ENCODE peak calls at places on chromosomes 12 and 14, in ten cellular contexts. M is stromal cell of bone marrow; T is ovary; F is activated naive CD4-positive, alpha-beta T cell treated with anti-CD3 and anti-CD28 coated beads, Interleukin-2, amount 50 U/mL, for 16 hours; A is lower lobe of right lung; S is T-helper 9 cell; N is activated T-cell treated with anti-CD3 and anti-CD28 coated beads, Interleukin-2, amount 50 U/mL, for 72 hours; I is AG04450; W is non-pigmented ciliary epithelial cell; P is NCI-H460. V is an unnamed sample.

GRCh38 chr14:95531473-95531872 is 3.4 kb upstream of the GLRX5 start:
- DNase-seq in M (peak), T (no peak), F (no peak), A (no peak), S (no peak), N (no peak), I (peak), W (peak), P (no peak), V (peak)

GRCh38 chr14:23320584-23321571 is at the start of gene PABPN1:
- DNase-seq in M (peak), T (peak), F (peak), A (peak), S (peak), N (peak), I (peak), W (peak), P (peak), V (peak)

GRCh38 chr12:22653075-22653474 is 28.1 kb downstream of the ETNK1 start:
- DNase-seq in M (peak), T (no peak), F (no peak), A (no peak), S (no peak), N (no peak), I (no peak), W (no peak), P (no peak), V (no peak)

GRCh38 chr12:124191024-124191359 is 103.9 kb upstream of the RFLNA start:
- DNase-seq in M (no peak), T (no peak), F (no peak), A (no peak), S (no peak), N (no peak), I (no peak), W (no peak), P (no peak), V (no peak)

GRCh38 chr14:102827716-102828115 is 50.5 kb downstream of the TRAF3 start:
- DNase-seq in M (no peak), T (no peak), F (no peak), A (no peak), S (no peak), N (no peak), I (no peak), W (no peak), P (no peak), V (no peak)

GRCh38 chr12:32253154-32253795 is 146.1 kb upstream of the FGD4 start:
- DNase-seq in M (no peak), T (no peak), F (no peak), A (no peak), S (no peak), N (no peak), I (no peak), W (no peak), P (no peak), V (no peak)

GRCh38 chr12:101117842-101118241 is 92.2 kb downstream of the SLC5A8 start:
- DNase-seq in M (no peak), T (no peak), F (no peak), A (no peak), S (no peak), N (no peak), I (no peak), W (no peak), P (no peak), V (no peak)

GRCh38 chr12:112121780-112122565 is 3.4 kb upstream of the TRAFD1 start:
- DNase-seq in M (peak), T (peak), F (no peak), A (peak), S (no peak), N (no peak), I (peak), W (no peak), P (no peak), V (peak)

GRCh38 chr14:104212206-104213095 is 74.1 kb downstream of the KIF26A start:
- DNase-seq in M (no peak), T (no peak), F (no peak), A (peak), S (no peak), N (no peak), I (no peak), W (no peak), P (no peak), V (no peak)

GRCh38 chr12:24919346-24920001 is 29.4 kb downstream of the BCAT1 start:
- DNase-seq in M (no peak), T (no peak), F (peak), A (no peak), S (no peak), N (peak), I (no peak), W (no peak), P (no peak), V (no peak)

GRCh38 chr14:89444044-89444443 is 27.0 kb upstream of the FOXN3 start:
- DNase-seq in M (no peak), T (no peak), F (peak), A (no peak), S (no peak), N (no peak), I (no peak), W (no peak), P (no peak), V (no peak)

GRCh38 chr12:5511644-5512584 is 80.0 kb downstream of the NTF3 start:
- DNase-seq in M (no peak), T (peak), F (no peak), A (no peak), S (no peak), N (peak), I (peak), W (no peak), P (no peak), V (no peak)

GRCh38 chr14:34051966-34052657 is 101.2 kb upstream of the EGLN3 start:
- DNase-seq in M (no peak), T (no peak), F (no peak), A (no peak), S (no peak), N (peak), I (no peak), W (peak), P (no peak), V (peak)

GRCh38 chr12:100566887-100567637 is 6.4 kb upstream of the GAS2L3 start:
- DNase-seq in M (no peak), T (no peak), F (no peak), A (no peak), S (no peak), N (no peak), I (no peak), W (no peak), P (no peak), V (no peak)

GRCh38 chr14:72685456-72685855 is 208.4 kb downstream of the DPF3 start:
- DNase-seq in M (no peak), T (no peak), F (no peak), A (no peak), S (no peak), N (no peak), I (no peak), W (no peak), P (no peak), V (no peak)